ENCODE peak calls at places on chromosome 19, in ten cellular contexts. H is mammary epithelial cell, I is ovary, B is IMR-90, K is GM13976, O is psoas muscle, S is thoracic aorta, U is lung, C is Calu3, E is GM10248. N is an unnamed sample.

GRCh38 chr19:1847684-1848398 is 442 bp downstream of the REXO1 start:
- DNase-seq in S (no peak), C (peak), U (no peak), H (peak), E (no peak), K (no peak), B (peak), O (no peak), I (no peak), N (peak)

GRCh38 chr19:8245869-8246835 is 37.0 kb downstream of the CERS4 start:
- DNase-seq in H (no peak), I (no peak), E (no peak), C (no peak), O (no peak), S (no peak), U (no peak), K (no peak), B (no peak), N (no peak)

GRCh38 chr19:48900477-48901452 is 653 bp downstream of the NUCB1 start:
- DNase-seq in K (peak), I (no peak), H (peak), E (no peak), U (no peak), B (peak), S (no peak), O (peak), C (no peak), N (no peak)

GRCh38 chr19:32669205-32669785 is 5.7 kb downstream of the ANKRD27 start:
- DNase-seq in S (no peak), E (no peak), H (no peak), B (no peak), K (no peak), I (no peak), U (no peak), C (no peak), O (peak), N (no peak)

GRCh38 chr19:35310331-35310730 is 18.4 kb downstream of the MAG start:
- DNase-seq in B (no peak), U (no peak), I (peak), S (no peak), O (no peak), K (no peak), E (no peak), H (no peak), C (no peak), N (no peak)

GRCh38 chr19:16587031-16588023 is 15.1 kb upstream of the SLC35E1 start:
- DNase-seq in U (peak), S (no peak), C (no peak), H (peak), I (no peak), O (no peak), K (peak), B (peak), E (peak), N (no peak)

GRCh38 chr19:12657966-12658365 is 8.6 kb downstream of the MAN2B1 start:
- DNase-seq in O (peak), C (no peak), B (no peak), S (no peak), E (no peak), I (no peak), U (no peak), K (no peak), H (no peak), N (no peak)

GRCh38 chr19:12880551-12881171 is 588 bp downstream of the DNASE2 start:
- DNase-seq in B (peak), E (no peak), I (no peak), H (no peak), S (no peak), K (no peak), O (no peak), U (no peak), C (no peak), N (peak)

GRCh38 chr19:30083125-30083681 is 141.2 kb downstream of the URI1 start:
- DNase-seq in B (no peak), I (no peak), U (no peak), C (no peak), K (no peak), O (peak), S (no peak), H (no peak), E (no peak), N (no peak)

GRCh38 chr19:1482361-1483066 is 3.5 kb upstream of the C19orf25 start:
- DNase-seq in C (no peak), E (no peak), H (no peak), B (no peak), S (no peak), I (no peak), K (no peak), O (peak), U (no peak), N (no peak)

GRCh38 chr19:30311911-30312310 is 60.3 kb upstream of the ZNF536 start:
- DNase-seq in U (no peak), I (no peak), H (no peak), B (no peak), C (no peak), S (no peak), O (no peak), E (no peak), K (no peak), N (no peak)

GRCh38 chr19:9000933-9001332 is 9.3 kb downstream of the MUC16 start:
- DNase-seq in E (no peak), K (no peak), U (no peak), S (no peak), C (no peak), I (no peak), H (no peak), B (no peak), O (no peak), N (no peak)

GRCh38 chr19:32318884-32319520 is 26.4 kb upstream of the ZNF507 start:
- DNase-seq in E (no peak), H (no peak), O (no peak), I (no peak), C (peak), U (no peak), K (peak), B (no peak), S (no peak), N (peak)

GRCh38 chr19:42267644-42268141 is 1.4 kb upstream of the CIC start:
- DNase-seq in C (no peak), S (no peak), B (no peak), E (no peak), K (no peak), I (no peak), U (peak), H (no peak), O (no peak), N (no peak)

GRCh38 chr19:45098521-45099464 is 5.8 kb downstream of the PPP1R37 start:
- DNase-seq in H (no peak), E (no peak), U (no peak), B (peak), K (no peak), O (peak), C (no peak), I (peak), S (no peak), N (no peak)

GRCh38 chr19:8306235-8307054 is 1.7 kb downstream of the CD320 start:
- DNase-seq in U (peak), B (no peak), C (no peak), H (no peak), K (no peak), I (peak), O (peak), S (no peak), E (no peak), N (peak)

GRCh38 chr19:13610042-13610691 is 103.9 kb upstream of the CACNA1A start:
- DNase-seq in E (no peak), U (no peak), C (peak), H (no peak), K (no peak), B (no peak), I (no peak), S (no peak), O (no peak), N (no peak)

GRCh38 chr19:33403221-33403972 is 29.9 kb downstream of the CEBPG start:
- DNase-seq in O (peak), U (peak), H (no peak), I (no peak), B (no peak), C (no peak), S (no peak), K (no peak), E (no peak), N (no peak)

GRCh38 chr19:56141416-56141992 is 417 bp downstream of the ZNF444 start:
- DNase-seq in S (no peak), B (no peak), E (no peak), K (peak), U (no peak), C (no peak), I (no peak), O (no peak), H (peak), N (peak)

GRCh38 chr19:15421726-15422260 is 3.0 kb upstream of the AKAP8L start:
- DNase-seq in C (no peak), E (no peak), U (peak), O (peak), S (no peak), K (no peak), H (no peak), I (peak), B (no peak), N (no peak)

GRCh38 chr19:1079566-1080111 is 12.7 kb downstream of the ARHGAP45 start:
- DNase-seq in I (no peak), E (no peak), K (no peak), C (no peak), S (no peak), B (no peak), U (no peak), O (no peak), H (no peak), N (no peak)

GRCh38 chr19:1434577-1435060 is 3.6 kb upstream of the RPS15 start:
- DNase-seq in O (no peak), S (no peak), H (no peak), K (no peak), E (no peak), I (no peak), C (no peak), B (no peak), U (no peak), N (no peak)

GRCh38 chr19:344625-345319 is at the start of gene MIER2:
- DNase-seq in O (peak), K (peak), I (peak), C (peak), H (peak), U (peak), S (peak), E (peak), B (peak), N (peak)

GRCh38 chr19:53101518-53101917 is 1.7 kb downstream of the ZNF160 start:
- DNase-seq in H (peak), B (peak), E (no peak), U (no peak), C (no peak), O (no peak), K (no peak), I (no peak), S (no peak), N (no peak)

GRCh38 chr19:13799669-13800068 is 4.4 kb downstream of the ZSWIM4 start:
- DNase-seq in O (no peak), I (no peak), H (no peak), K (no peak), S (no peak), U (no peak), B (no peak), E (no peak), C (no peak), N (no peak)

GRCh38 chr19:11361771-11362731 is 6.8 kb downstream of the PLPPR2 start:
- DNase-seq in B (no peak), E (no peak), O (no peak), U (no peak), S (no peak), H (no peak), K (no peak), I (no peak), C (no peak), N (no peak)

GRCh38 chr19:6489278-6490061 is 7.9 kb upstream of the DENND1C start:
- DNase-seq in C (no peak), S (no peak), O (no peak), B (no peak), U (no peak), I (no peak), K (peak), E (peak), H (no peak), N (no peak)

GRCh38 chr19:45117167-45117594 is 24.2 kb downstream of the PPP1R37 start:
- DNase-seq in H (no peak), S (no peak), C (no peak), U (no peak), O (no peak), E (peak), I (no peak), B (peak), K (peak), N (no peak)

GRCh38 chr19:2083174-2083854 is 12.8 kb downstream of the MOB3A start:
- DNase-seq in B (no peak), O (peak), K (no peak), E (peak), C (no peak), I (no peak), H (no peak), S (no peak), U (no peak), N (no peak)

GRCh38 chr19:19751846-19752245 is 18.9 kb upstream of the ZNF14 start:
- DNase-seq in C (no peak), B (no peak), K (no peak), E (no peak), S (no peak), I (no peak), O (no peak), U (no peak), H (no peak), N (no peak)
- TF ChIP-seq CTCF in C (no peak), B (no peak), K (no peak), E (no peak), S (no peak), I (no peak), O (no peak), U (no peak), H (no peak), N (no peak)

DNA sequence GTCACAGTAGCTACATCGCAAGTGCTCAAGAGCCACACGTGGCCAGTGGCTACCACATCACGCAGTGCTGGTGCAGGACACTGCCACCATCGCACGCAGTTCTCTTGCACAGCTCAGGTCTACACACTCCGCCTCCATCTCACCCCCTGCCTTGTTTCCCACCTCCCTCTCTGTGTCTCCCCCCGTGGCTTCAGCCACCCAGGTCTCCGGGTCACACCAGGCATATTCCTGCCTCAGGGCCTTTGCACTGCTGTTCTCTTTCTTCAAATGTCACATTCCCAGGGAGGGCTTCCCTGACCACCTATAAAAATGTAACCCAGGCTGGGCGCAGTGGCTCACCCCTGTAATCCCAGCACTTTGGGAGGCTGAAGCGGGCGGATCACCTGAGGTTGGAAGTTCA is 10.6 kb downstream of the CCDC8 start:
- DNase-seq in U (no peak), B (no peak), K (no peak), O (peak), H (no peak), S (no peak), C (no peak), I (no peak), E (no peak), N (no peak)
- TF ChIP-seq CTCF in U (no peak), B (no peak), K (no peak), O (no peak), H (no peak), S (no peak), C (no peak), I (no peak), E (no peak), N (no peak)

GRCh38 chr19:43760941-43761340 is 6.2 kb upstream of the SMG9 start:
- DNase-seq in C (no peak), I (no peak), E (no peak), S (no peak), U (no peak), K (no peak), O (no peak), H (no peak), B (peak), N (no peak)

GRCh38 chr19:43763473-43763939 is 8.7 kb upstream of the SMG9 start:
- DNase-seq in K (no peak), O (no peak), I (no peak), B (peak), S (no peak), U (no peak), H (no peak), C (no peak), E (no peak), N (no peak)

GRCh38 chr19:43755256-43755801 is 567 bp upstream of the SMG9 start:
- DNase-seq in E (peak), C (peak), I (peak), H (peak), S (no peak), U (peak), O (peak), K (peak), B (peak), N (peak)

GRCh38 chr19:43762814-43763213 is 8.1 kb upstream of the SMG9 start:
- DNase-seq in K (no peak), O (no peak), C (no peak), I (no peak), H (no peak), S (no peak), E (no peak), B (no peak), U (no peak), N (no peak)

GRCh38 chr19:43759515-43759914 is 4.8 kb upstream of the SMG9 start:
- DNase-seq in I (no peak), B (peak), U (no peak), K (no peak), H (peak), E (no peak), S (no peak), C (no peak), O (no peak), N (no peak)
- TF ChIP-seq CTCF in I (no peak), B (peak), U (no peak), K (no peak), H (peak), E (peak), S (no peak), C (peak), O (no peak), N (no peak)

GRCh38 chr19:37931941-37932655 is 25.1 kb downstream of the SIPA1L3 start:
- DNase-seq in O (peak), U (peak), K (peak), H (peak), E (peak), B (peak), S (peak), C (peak), I (peak), N (peak)
- TF ChIP-seq CTCF in O (no peak), U (no peak), K (no peak), H (peak), E (no peak), B (peak), S (no peak), C (no peak), I (no peak), N (no peak)

DNA sequence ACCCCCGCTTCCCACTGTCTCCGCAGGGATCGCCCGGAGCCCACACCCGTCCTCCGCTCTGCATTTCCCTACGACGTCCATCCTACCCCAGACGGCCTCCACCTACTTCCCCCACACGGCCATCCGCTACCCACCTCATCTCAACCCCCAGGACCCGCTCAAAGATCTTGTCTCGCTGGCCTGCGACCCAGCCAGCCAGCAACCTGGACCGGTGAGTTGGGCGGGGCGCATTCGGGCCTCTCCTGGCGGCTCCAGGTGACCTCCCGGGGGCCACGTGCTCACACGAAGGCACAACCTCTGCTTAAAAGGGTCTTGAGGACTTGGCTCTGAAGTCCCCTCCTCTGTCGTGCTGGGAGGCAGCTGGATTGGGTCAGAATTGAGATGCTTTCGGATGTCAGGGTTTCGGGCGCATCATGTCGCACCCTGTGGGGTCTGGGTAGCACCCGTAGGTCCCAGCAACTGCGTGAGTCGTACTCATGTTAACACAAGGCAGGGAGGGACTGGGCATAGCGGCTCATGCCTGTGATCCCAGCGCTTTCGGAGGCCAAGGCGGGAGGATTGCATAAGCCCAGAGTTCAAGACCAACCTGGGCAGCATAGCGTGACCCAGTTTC is 27.8 kb downstream of the SMIM24 start:
- DNase-seq in C (no peak), U (no peak), K (no peak), B (no peak), O (no peak), H (no peak), I (no peak), S (no peak), E (no peak), N (no peak)
- TF ChIP-seq CTCF in C (no peak), U (no peak), K (no peak), B (no peak), O (no peak), H (no peak), I (no peak), S (no peak), E (no peak), N (no peak)

N was measured in endothelial cell.